ENCODE peak calls at places on chromosome 5, in seven cellular contexts. A is A549; M is effector CD4-positive, alpha-beta T cell; P is tibial artery; E is Calu3; N is mucosa of gallbladder; B is midbrain. V is an unnamed sample.

GRCh38 chr5:6638236-6638635 is 5.0 kb downstream of the SRD5A1 start:
- DNase-seq in N (no peak), M (no peak), P (no peak), E (no peak), A (no peak), B (no peak), V (no peak)

GRCh38 chr5:117731445-117731844 is 1156.8 kb upstream of the SEMA6A start:
- DNase-seq in E (no peak), M (no peak), A (no peak), B (no peak), N (no peak), P (no peak), V (no peak)

GRCh38 chr5:132296412-132297001 is 2.3 kb downstream of the SLC22A4 start:
- DNase-seq in M (no peak), N (no peak), B (no peak), A (no peak), P (no peak), E (no peak), V (no peak)

GRCh38 chr5:170907758-170908157 is 45.9 kb downstream of the RANBP17 start:
- DNase-seq in M (no peak), N (no peak), E (no peak), P (no peak), A (no peak), B (no peak), V (no peak)

GRCh38 chr5:316210-317085 is 5.1 kb upstream of the AHRR start:
- DNase-seq in B (no peak), E (no peak), P (no peak), N (no peak), A (no peak), M (no peak), V (no peak)

GRCh38 chr5:74579215-74579614 is 61.3 kb downstream of the ENC1 start:
- DNase-seq in M (peak), E (no peak), B (no peak), P (no peak), A (no peak), N (no peak), V (no peak)

GRCh38 chr5:91361055-91361701 is 21.9 kb downstream of the ARRDC3 start:
- DNase-seq in E (no peak), M (no peak), A (no peak), B (no peak), P (no peak), N (no peak), V (no peak)

GRCh38 chr5:9198399-9198798 is 347.5 kb downstream of the SEMA5A start:
- DNase-seq in N (no peak), B (no peak), A (no peak), P (no peak), M (no peak), E (no peak), V (no peak)

GRCh38 chr5:143037071-143037470 is 266.9 kb downstream of the ARHGAP26 start:
- DNase-seq in P (no peak), A (no peak), E (no peak), N (no peak), B (no peak), M (no peak), V (no peak)

GRCh38 chr5:102749416-102750021 is 5.6 kb upstream of the PAM start:
- DNase-seq in P (no peak), B (no peak), E (peak), N (no peak), A (no peak), M (no peak), V (no peak)

GRCh38 chr5:101976933-101977332 is 319.2 kb downstream of the SLCO4C1 start:
- DNase-seq in B (no peak), M (no peak), N (no peak), A (no peak), E (no peak), P (no peak), V (no peak)

GRCh38 chr5:56476487-56476856 is 243.3 kb upstream of the ANKRD55 start:
- DNase-seq in A (no peak), M (no peak), B (no peak), P (no peak), N (no peak), E (no peak), V (no peak)

GRCh38 chr5:61401726-61402125 is 69.7 kb downstream of the ZSWIM6 start:
- DNase-seq in M (no peak), E (no peak), A (peak), P (no peak), B (no peak), N (no peak), V (peak)

GRCh38 chr5:151454166-151454565 is 6.8 kb downstream of the SLC36A1 start:
- DNase-seq in P (no peak), A (no peak), M (no peak), N (no peak), B (no peak), E (no peak), V (no peak)

GRCh38 chr5:10288600-10289213 is 19.0 kb downstream of the CMBL start:
- DNase-seq in P (no peak), E (peak), N (peak), A (no peak), M (no peak), B (no peak), V (no peak)

GRCh38 chr5:36407396-36407795 is 105.7 kb upstream of the RANBP3L start:
- DNase-seq in A (no peak), N (no peak), P (no peak), E (no peak), B (no peak), M (no peak), V (no peak)

GRCh38 chr5:118371973-118372650 is 616.2 kb downstream of the DTWD2 start:
- DNase-seq in M (no peak), N (peak), B (no peak), A (no peak), E (no peak), P (no peak), V (no peak)

GRCh38 chr5:109939109-109939682 is 249.5 kb downstream of the MAN2A1 start:
- DNase-seq in N (no peak), E (no peak), A (no peak), M (no peak), P (no peak), B (no peak), V (no peak)

GRCh38 chr5:178113141-178113787 is at the start of gene N4BP3:
- DNase-seq in P (no peak), A (peak), B (no peak), E (peak), M (peak), N (no peak), V (no peak)

V was measured in KG1.